ENCODE peak calls at places on chromosomes 2 and 18, in five cellular contexts. One of them, this sample, is unnamed.

GRCh38 chr2:235773188-235773928 is 279.5 kb downstream of the AGAP1 start:
- DNase-seq in neuronal stem cell: no peak
- DNase-seq in fibroblast of lung: no peak
- DNase-seq in hepatocyte: no peak
- DNase-seq in IMR-90: no peak
- DNase-seq in this sample: no peak

GRCh38 chr18:49814147-49814499 is 790 bp upstream of the ACAA2 start:
- DNase-seq in neuronal stem cell: peak; percentile 64
- DNase-seq in fibroblast of lung: peak; percentile 72
- DNase-seq in IMR-90: peak; percentile 69
- DNase-seq in hepatocyte: peak; percentile 81
- DNase-seq in this sample: peak; percentile 35

GRCh38 chr2:179669196-179669595 is 192.2 kb downstream of the ZNF385B start:
- DNase-seq in hepatocyte: no peak
- DNase-seq in IMR-90: no peak
- DNase-seq in neuronal stem cell: no peak
- DNase-seq in fibroblast of lung: no peak
- DNase-seq in this sample: no peak

GRCh38 chr2:101688266-101688665 is 9.2 kb upstream of the MAP4K4 start:
- DNase-seq in neuronal stem cell: no peak
- DNase-seq in IMR-90: peak; percentile 50
- DNase-seq in fibroblast of lung: no peak
- DNase-seq in hepatocyte: no peak
- DNase-seq in this sample: no peak

GRCh38 chr2:84705858-84706257 is 175.0 kb downstream of the TRABD2A start:
- DNase-seq in hepatocyte: no peak
- DNase-seq in fibroblast of lung: no peak
- DNase-seq in IMR-90: no peak
- DNase-seq in neuronal stem cell: no peak
- DNase-seq in this sample: no peak

GRCh38 chr18:9055185-9055584 is 47.3 kb upstream of the NDUFV2 start:
- DNase-seq in hepatocyte: no peak
- DNase-seq in IMR-90: peak; percentile 86
- DNase-seq in neuronal stem cell: no peak
- DNase-seq in fibroblast of lung: peak; percentile 85
- DNase-seq in this sample: peak; percentile 50

GRCh38 chr2:234770081-234770506 is 181.7 kb upstream of the SH3BP4 start:
- DNase-seq in hepatocyte: peak; percentile 19
- DNase-seq in neuronal stem cell: peak; percentile 14
- DNase-seq in fibroblast of lung: peak; percentile 91
- DNase-seq in IMR-90: peak; percentile 72
- DNase-seq in this sample: no peak

GRCh38 chr2:85773692-85774091 is 19.9 kb downstream of the ATOH8 start:
- DNase-seq in hepatocyte: no peak
- DNase-seq in fibroblast of lung: no peak
- DNase-seq in neuronal stem cell: no peak
- DNase-seq in IMR-90: no peak
- DNase-seq in this sample: no peak

GRCh38 chr2:231348173-231348572 is 47.3 kb upstream of the B3GNT7 start:
- DNase-seq in hepatocyte: no peak
- DNase-seq in IMR-90: no peak
- DNase-seq in fibroblast of lung: no peak
- DNase-seq in neuronal stem cell: no peak
- DNase-seq in this sample: no peak

GRCh38 chr2:86274265-86274917 is 63.0 kb downstream of the REEP1 start:
- DNase-seq in IMR-90: peak; percentile 84
- DNase-seq in fibroblast of lung: peak; percentile 71
- DNase-seq in hepatocyte: no peak
- DNase-seq in neuronal stem cell: no peak
- DNase-seq in this sample: no peak

GRCh38 chr18:37452697-37453385 is 112.8 kb downstream of the CELF4 start:
- DNase-seq in neuronal stem cell: no peak
- DNase-seq in IMR-90: no peak
- DNase-seq in hepatocyte: peak; percentile 71
- DNase-seq in fibroblast of lung: peak; percentile 40
- DNase-seq in this sample: no peak

GRCh38 chr2:73851274-73851673 is 22.5 kb downstream of the STAMBP start:
- DNase-seq in neuronal stem cell: no peak
- DNase-seq in IMR-90: no peak
- DNase-seq in fibroblast of lung: no peak
- DNase-seq in hepatocyte: no peak
- DNase-seq in this sample: no peak

GRCh38 chr2:106143495-106144215 is 50.4 kb downstream of the UXS1 start:
- DNase-seq in fibroblast of lung: no peak
- DNase-seq in neuronal stem cell: no peak
- DNase-seq in hepatocyte: no peak
- DNase-seq in IMR-90: no peak
- DNase-seq in this sample: peak; percentile 38

GRCh38 chr2:106147159-106147558 is 46.9 kb downstream of the UXS1 start:
- DNase-seq in neuronal stem cell: no peak
- DNase-seq in IMR-90: peak; percentile 71
- DNase-seq in fibroblast of lung: peak; percentile 31
- DNase-seq in hepatocyte: no peak
- DNase-seq in this sample: no peak

GRCh38 chr2:106142683-106143082 is 51.4 kb downstream of the UXS1 start:
- DNase-seq in fibroblast of lung: no peak
- DNase-seq in IMR-90: peak; percentile 35
- DNase-seq in neuronal stem cell: no peak
- DNase-seq in hepatocyte: no peak
- DNase-seq in this sample: no peak

GRCh38 chr2:106147665-106148064 is 46.4 kb downstream of the UXS1 start:
- DNase-seq in IMR-90: peak; percentile 12
- DNase-seq in fibroblast of lung: no peak
- DNase-seq in neuronal stem cell: no peak
- DNase-seq in hepatocyte: no peak
- DNase-seq in this sample: no peak

DNA sequence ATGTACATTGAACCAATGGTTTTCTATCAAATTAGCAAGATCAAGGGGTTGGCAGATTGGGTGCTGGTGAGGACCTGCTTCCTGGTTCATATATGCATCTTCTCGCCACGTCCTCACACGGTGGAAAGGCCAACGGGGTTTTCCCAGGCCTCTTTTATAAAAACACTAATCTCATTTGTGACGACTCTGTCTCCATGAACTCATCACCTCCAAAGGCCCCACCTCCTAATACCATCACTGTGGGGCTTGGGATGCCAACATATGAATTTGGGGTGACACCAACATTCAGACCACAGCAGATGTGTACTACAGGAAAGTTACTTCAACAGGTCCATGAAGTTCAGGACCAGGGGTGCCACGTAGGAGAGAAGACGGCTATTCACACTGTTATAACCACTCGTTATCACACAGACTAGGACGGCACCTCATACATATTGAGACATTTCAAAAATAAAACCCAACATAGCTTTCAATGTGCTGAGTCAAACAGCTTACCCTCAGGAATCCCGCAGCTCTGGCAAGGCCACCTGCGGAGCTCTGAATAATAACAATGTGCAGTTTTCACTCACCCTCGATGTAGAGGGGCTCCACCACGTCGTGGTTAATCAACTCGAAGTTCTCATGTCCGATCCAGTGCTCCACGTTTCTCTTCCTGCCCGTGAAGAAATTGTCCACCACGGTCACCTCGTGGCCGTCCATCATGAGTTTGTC is 49.3 kb downstream of the UXS1 start:
- DNase-seq in IMR-90: no peak
- DNase-seq in fibroblast of lung: no peak
- DNase-seq in hepatocyte: no peak
- DNase-seq in neuronal stem cell: no peak
- DNase-seq in this sample: no peak
- H2AFZ ChIP-seq in IMR-90: no peak overlapping the region
- H2AFZ ChIP-seq in fibroblast of lung: no peak overlapping the region
- H2AFZ ChIP-seq in hepatocyte: no peak overlapping the region
- H2AFZ ChIP-seq in neuronal stem cell: no peak overlapping the region
- H2AFZ ChIP-seq in this sample: no peak overlapping the region

DNA sequence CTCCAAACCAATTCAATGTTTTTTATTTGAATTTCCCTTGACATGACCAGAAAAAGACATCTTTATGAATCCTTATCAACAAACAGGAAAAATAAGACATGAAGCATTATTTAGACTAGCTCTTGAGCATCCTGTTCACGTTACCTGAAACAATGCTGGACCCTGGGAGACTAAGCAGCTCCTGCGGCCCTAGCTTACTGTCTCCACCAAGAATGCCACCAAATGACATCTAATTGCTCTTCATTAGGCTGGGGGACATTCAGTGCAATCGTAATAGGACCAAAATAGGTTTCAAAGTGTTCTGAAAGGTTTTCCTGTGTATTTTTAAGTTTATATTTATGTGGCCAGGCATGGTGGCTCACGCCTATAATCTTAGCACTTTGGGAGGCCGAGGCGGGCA is 25.5 kb downstream of the NFE2L2 start:
- DNase-seq in IMR-90: no peak
- DNase-seq in fibroblast of lung: no peak
- DNase-seq in hepatocyte: no peak
- DNase-seq in neuronal stem cell: no peak
- DNase-seq in this sample: no peak
- H3K4me2 ChIP-seq in IMR-90: no peak overlapping the region
- H3K4me2 ChIP-seq in fibroblast of lung: no peak overlapping the region
- H3K4me2 ChIP-seq in hepatocyte: no peak overlapping the region
- H3K4me2 ChIP-seq in neuronal stem cell: no peak overlapping the region
- H3K4me2 ChIP-seq in this sample: no peak overlapping the region

GRCh38 chr2:219175486-219175885 is 1.2 kb downstream of the CNPPD1 start:
- DNase-seq in fibroblast of lung: no peak
- DNase-seq in hepatocyte: no peak
- DNase-seq in neuronal stem cell: no peak
- DNase-seq in IMR-90: no peak
- DNase-seq in this sample: no peak
- H3K4me3 ChIP-seq in fibroblast of lung: peak overlapping the region; percentile 93
- H3K4me3 ChIP-seq in hepatocyte: peak overlapping the region; percentile 71
- H3K4me3 ChIP-seq in neuronal stem cell: no peak overlapping the region
- H3K4me3 ChIP-seq in IMR-90: no peak overlapping the region
- H3K4me3 ChIP-seq in this sample: no peak overlapping the region

GRCh38 chr2:168642873-168643272 is 159.6 kb upstream of the NOSTRIN start:
- DNase-seq in fibroblast of lung: no peak
- DNase-seq in neuronal stem cell: no peak
- DNase-seq in hepatocyte: no peak
- DNase-seq in IMR-90: no peak
- DNase-seq in this sample: no peak

GRCh38 chr2:168640039-168640438 is 162.4 kb upstream of the NOSTRIN start:
- DNase-seq in IMR-90: no peak
- DNase-seq in neuronal stem cell: no peak
- DNase-seq in hepatocyte: no peak
- DNase-seq in fibroblast of lung: no peak
- DNase-seq in this sample: no peak

GRCh38 chr2:168641636-168642035 is 160.8 kb upstream of the NOSTRIN start:
- DNase-seq in fibroblast of lung: no peak
- DNase-seq in neuronal stem cell: no peak
- DNase-seq in hepatocyte: no peak
- DNase-seq in IMR-90: peak; percentile 9
- DNase-seq in this sample: no peak

GRCh38 chr2:168645696-168646095 is 156.7 kb upstream of the NOSTRIN start:
- DNase-seq in IMR-90: no peak
- DNase-seq in neuronal stem cell: no peak
- DNase-seq in fibroblast of lung: no peak
- DNase-seq in hepatocyte: no peak
- DNase-seq in this sample: no peak

GRCh38 chr2:168643979-168644378 is 158.5 kb upstream of the NOSTRIN start:
- DNase-seq in fibroblast of lung: peak; percentile 65
- DNase-seq in hepatocyte: no peak
- DNase-seq in neuronal stem cell: no peak
- DNase-seq in IMR-90: peak; percentile 63
- DNase-seq in this sample: no peak
- H2AFZ ChIP-seq in fibroblast of lung: no peak overlapping the region
- H2AFZ ChIP-seq in hepatocyte: no peak overlapping the region
- H2AFZ ChIP-seq in neuronal stem cell: no peak overlapping the region
- H2AFZ ChIP-seq in IMR-90: no peak overlapping the region
- H2AFZ ChIP-seq in this sample: no peak overlapping the region

DNA sequence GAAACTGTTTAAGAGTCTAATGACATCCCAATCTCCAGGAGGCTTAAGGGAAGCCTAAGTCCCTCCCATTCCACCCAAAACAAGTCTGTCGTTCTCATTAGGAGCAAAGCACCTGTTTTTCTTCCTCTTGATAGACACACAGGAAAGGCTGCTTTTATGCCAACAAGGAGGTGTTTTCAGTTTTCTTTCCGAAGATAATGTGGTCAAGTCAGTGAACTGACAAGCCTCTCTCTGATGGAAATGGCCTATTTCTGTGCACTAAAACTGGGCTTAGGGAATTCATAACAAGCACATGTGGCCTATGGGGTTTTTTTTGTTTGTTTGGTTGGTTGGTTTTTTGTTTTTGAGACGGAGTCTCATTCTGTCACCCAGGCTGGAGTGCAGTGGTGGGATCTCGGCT is 36.2 kb downstream of the FBLN7 start:
- DNase-seq in hepatocyte: no peak
- DNase-seq in fibroblast of lung: no peak
- DNase-seq in neuronal stem cell: no peak
- DNase-seq in IMR-90: no peak
- DNase-seq in this sample: no peak
- H3K4me2 ChIP-seq in hepatocyte: no peak overlapping the region
- H3K4me2 ChIP-seq in fibroblast of lung: no peak overlapping the region
- H3K4me2 ChIP-seq in neuronal stem cell: no peak overlapping the region
- H3K4me2 ChIP-seq in IMR-90: no peak overlapping the region
- H3K4me2 ChIP-seq in this sample: no peak overlapping the region

GRCh38 chr2:10083692-10084566 is 3.7 kb upstream of the CYS1 start:
- DNase-seq in hepatocyte: peak; percentile 3
- DNase-seq in IMR-90: no peak
- DNase-seq in neuronal stem cell: no peak
- DNase-seq in fibroblast of lung: no peak
- DNase-seq in this sample: no peak
- H3K4me3 ChIP-seq in hepatocyte: no peak overlapping the region
- H3K4me3 ChIP-seq in IMR-90: no peak overlapping the region
- H3K4me3 ChIP-seq in neuronal stem cell: no peak overlapping the region
- H3K4me3 ChIP-seq in fibroblast of lung: no peak overlapping the region
- H3K4me3 ChIP-seq in this sample: no peak overlapping the region

GRCh38 chr2:8543065-8543411 is 138.8 kb upstream of the ID2 start:
- DNase-seq in fibroblast of lung: no peak
- DNase-seq in neuronal stem cell: no peak
- DNase-seq in hepatocyte: no peak
- DNase-seq in IMR-90: no peak
- DNase-seq in this sample: no peak
- H2AFZ ChIP-seq in fibroblast of lung: no peak overlapping the region
- H2AFZ ChIP-seq in neuronal stem cell: no peak overlapping the region
- H2AFZ ChIP-seq in hepatocyte: no peak overlapping the region
- H2AFZ ChIP-seq in IMR-90: no peak overlapping the region
- H2AFZ ChIP-seq in this sample: no peak overlapping the region

GRCh38 chr2:219207884-219208740 is 1.5 kb downstream of the ZFAND2B start:
- DNase-seq in IMR-90: peak; percentile 59
- DNase-seq in hepatocyte: peak; percentile 31
- DNase-seq in fibroblast of lung: peak; percentile 73
- DNase-seq in neuronal stem cell: no peak
- DNase-seq in this sample: no peak
- H3K4me2 ChIP-seq in IMR-90: peak overlapping the region; percentile 99
- H3K4me2 ChIP-seq in hepatocyte: peak overlapping the region; percentile 82
- H3K4me2 ChIP-seq in fibroblast of lung: peak overlapping the region; percentile 94
- H3K4me2 ChIP-seq in neuronal stem cell: no peak overlapping the region
- H3K4me2 ChIP-seq in this sample: peak overlapping the region; percentile 84

This sample was measured in keratinocyte.